ENCODE peak calls at places on chromosome 16, in eight cellular contexts. One of them, this sample, is unnamed.

GRCh38 chr16:25161753-25162152 is 50.2 kb downstream of the LCMT1 start:
- DNase-seq in psoas muscle: no peak
- DNase-seq in naive B cell: no peak
- DNase-seq in HFF-Myc: no peak
- DNase-seq in H1: no peak
- DNase-seq in activated CD4-positive, alpha-beta T cell treated with anti-CD3 and anti-CD28 coated beads for 48 hours: no peak
- DNase-seq in NCI-H1417: no peak
- DNase-seq in hypothalamus: no peak
- DNase-seq in this sample: no peak

GRCh38 chr16:8899709-8900317 is 17.7 kb downstream of the LITAFD start:
- DNase-seq in NCI-H1417: no peak
- DNase-seq in naive B cell: no peak
- DNase-seq in activated CD4-positive, alpha-beta T cell treated with anti-CD3 and anti-CD28 coated beads for 48 hours: no peak
- DNase-seq in hypothalamus: no peak
- DNase-seq in H1: no peak
- DNase-seq in psoas muscle: no peak
- DNase-seq in HFF-Myc: no peak
- DNase-seq in this sample: no peak

GRCh38 chr16:8655184-8655717 is 19.2 kb upstream of the ABAT start:
- DNase-seq in psoas muscle: no peak
- DNase-seq in hypothalamus: no peak
- DNase-seq in HFF-Myc: no peak
- DNase-seq in naive B cell: no peak
- DNase-seq in activated CD4-positive, alpha-beta T cell treated with anti-CD3 and anti-CD28 coated beads for 48 hours: peak
- DNase-seq in NCI-H1417: no peak
- DNase-seq in H1: no peak
- DNase-seq in this sample: no peak

GRCh38 chr16:20676867-20677266 is 20.6 kb downstream of the ACSM1 start:
- DNase-seq in HFF-Myc: no peak
- DNase-seq in NCI-H1417: no peak
- DNase-seq in naive B cell: no peak
- DNase-seq in psoas muscle: no peak
- DNase-seq in activated CD4-positive, alpha-beta T cell treated with anti-CD3 and anti-CD28 coated beads for 48 hours: no peak
- DNase-seq in H1: no peak
- DNase-seq in hypothalamus: no peak
- DNase-seq in this sample: no peak

GRCh38 chr16:16033208-16033717 is 83.8 kb downstream of the ABCC1 start:
- DNase-seq in NCI-H1417: no peak
- DNase-seq in naive B cell: peak
- DNase-seq in H1: no peak
- DNase-seq in activated CD4-positive, alpha-beta T cell treated with anti-CD3 and anti-CD28 coated beads for 48 hours: no peak
- DNase-seq in psoas muscle: no peak
- DNase-seq in HFF-Myc: no peak
- DNase-seq in hypothalamus: no peak
- DNase-seq in this sample: no peak

GRCh38 chr16:57191056-57191536 is 5.0 kb downstream of the RSPRY1 start:
- DNase-seq in psoas muscle: no peak
- DNase-seq in hypothalamus: no peak
- DNase-seq in NCI-H1417: no peak
- DNase-seq in naive B cell: no peak
- DNase-seq in activated CD4-positive, alpha-beta T cell treated with anti-CD3 and anti-CD28 coated beads for 48 hours: no peak
- DNase-seq in H1: no peak
- DNase-seq in HFF-Myc: no peak
- DNase-seq in this sample: no peak

GRCh38 chr16:22123146-22123545 is 30.8 kb downstream of the VWA3A start:
- DNase-seq in naive B cell: no peak
- DNase-seq in NCI-H1417: no peak
- DNase-seq in activated CD4-positive, alpha-beta T cell treated with anti-CD3 and anti-CD28 coated beads for 48 hours: no peak
- DNase-seq in H1: no peak
- DNase-seq in psoas muscle: no peak
- DNase-seq in HFF-Myc: no peak
- DNase-seq in hypothalamus: no peak
- DNase-seq in this sample: no peak

GRCh38 chr16:84446086-84446485 is 58.4 kb downstream of the MEAK7 start:
- DNase-seq in HFF-Myc: no peak
- DNase-seq in naive B cell: no peak
- DNase-seq in psoas muscle: no peak
- DNase-seq in H1: no peak
- DNase-seq in NCI-H1417: no peak
- DNase-seq in hypothalamus: no peak
- DNase-seq in activated CD4-positive, alpha-beta T cell treated with anti-CD3 and anti-CD28 coated beads for 48 hours: no peak
- DNase-seq in this sample: no peak